ENCODE peak calls at places on chromosomes 4 and X, in five cellular contexts. One of them, this sample, is unnamed.

GRCh38 chr4:65798498-65799127 is 128.3 kb upstream of the EPHA5 start:
- DNase-seq in fibroblast of lung: no peak
- DNase-seq in PC-3: no peak
- DNase-seq in NB4: no peak
- DNase-seq in psoas muscle: no peak
- DNase-seq in this sample: no peak

GRCh38 chrX:154351183-154352011 is 23.0 kb downstream of the FLNA start:
- DNase-seq in fibroblast of lung: no peak
- DNase-seq in PC-3: no peak
- DNase-seq in NB4: no peak
- DNase-seq in psoas muscle: no peak
- DNase-seq in this sample: no peak

GRCh38 chr4:171203425-171203824 is 609.8 kb upstream of the GALNTL6 start:
- DNase-seq in fibroblast of lung: no peak
- DNase-seq in PC-3: peak; percentile 47
- DNase-seq in NB4: no peak
- DNase-seq in psoas muscle: no peak
- DNase-seq in this sample: no peak

GRCh38 chrX:2620576-2620975 is 70.5 kb upstream of the CD99 start:
- DNase-seq in fibroblast of lung: no peak
- DNase-seq in PC-3: no peak
- DNase-seq in NB4: no peak
- DNase-seq in psoas muscle: no peak
- DNase-seq in this sample: no peak

GRCh38 chr4:5051210-5051691 is at the start of gene STK32B:
- DNase-seq in fibroblast of lung: peak; percentile 60
- DNase-seq in PC-3: peak; percentile 65
- DNase-seq in NB4: peak; percentile 93
- DNase-seq in psoas muscle: peak; percentile 63
- DNase-seq in this sample: peak; percentile 40

GRCh38 chr4:5793514-5793913 is 82.5 kb downstream of the EVC start:
- DNase-seq in fibroblast of lung: no peak
- DNase-seq in PC-3: no peak
- DNase-seq in NB4: no peak
- DNase-seq in psoas muscle: no peak
- DNase-seq in this sample: no peak

GRCh38 chrX:72479324-72480274 is 93.0 kb downstream of the HDAC8 start:
- DNase-seq in fibroblast of lung: no peak
- DNase-seq in PC-3: peak; percentile 45
- DNase-seq in NB4: no peak
- DNase-seq in psoas muscle: no peak
- DNase-seq in this sample: no peak

GRCh38 chr4:180542445-180543100 is 1700.6 kb upstream of the TENM3 start:
- DNase-seq in fibroblast of lung: peak; percentile 97
- DNase-seq in PC-3: peak; percentile 67
- DNase-seq in NB4: no peak
- DNase-seq in psoas muscle: no peak
- DNase-seq in this sample: no peak

GRCh38 chr4:150943831-150944230 is 71.3 kb downstream of the LRBA start:
- DNase-seq in fibroblast of lung: no peak
- DNase-seq in PC-3: no peak
- DNase-seq in NB4: peak; percentile 4
- DNase-seq in psoas muscle: no peak
- DNase-seq in this sample: no peak

GRCh38 chrX:136710324-136710951 is 62.5 kb downstream of the CD40LG start:
- DNase-seq in fibroblast of lung: no peak
- DNase-seq in PC-3: peak; percentile 44
- DNase-seq in NB4: no peak
- DNase-seq in psoas muscle: no peak
- DNase-seq in this sample: no peak

GRCh38 chr4:47615385-47615784 is 130.3 kb downstream of the ATP10D start:
- DNase-seq in fibroblast of lung: peak; percentile 12
- DNase-seq in PC-3: no peak
- DNase-seq in NB4: no peak
- DNase-seq in psoas muscle: no peak
- DNase-seq in this sample: no peak

GRCh38 chr4:66433706-66434105 is 763.4 kb upstream of the EPHA5 start:
- DNase-seq in fibroblast of lung: no peak
- DNase-seq in PC-3: no peak
- DNase-seq in NB4: no peak
- DNase-seq in psoas muscle: no peak
- DNase-seq in this sample: no peak

GRCh38 chr4:61200195-61200990 is at the start of gene ADGRL3:
- DNase-seq in fibroblast of lung: peak; percentile 50
- DNase-seq in PC-3: no peak
- DNase-seq in NB4: no peak
- DNase-seq in psoas muscle: no peak
- DNase-seq in this sample: no peak
- H3K4me3 ChIP-seq in fibroblast of lung: peak within 1 kb of the TSS; percentile 82
- H3K4me3 ChIP-seq in PC-3: peak within 1 kb of the TSS; percentile 65
- H3K4me3 ChIP-seq in NB4: no peak within 1 kb of the TSS
- H3K4me3 ChIP-seq in psoas muscle: peak within 1 kb of the TSS; percentile 60
- H3K4me3 ChIP-seq in this sample: peak within 1 kb of the TSS; percentile 41

GRCh38 chrX:25558137-25558536 is 542.4 kb upstream of the ARX start:
- DNase-seq in fibroblast of lung: no peak
- DNase-seq in PC-3: no peak
- DNase-seq in NB4: no peak
- DNase-seq in psoas muscle: no peak
- DNase-seq in this sample: no peak

GRCh38 chrX:25561190-25561589 is 545.4 kb upstream of the ARX start:
- DNase-seq in fibroblast of lung: no peak
- DNase-seq in PC-3: no peak
- DNase-seq in NB4: no peak
- DNase-seq in psoas muscle: no peak
- DNase-seq in this sample: no peak

GRCh38 chrX:25555521-25555920 is 539.8 kb upstream of the ARX start:
- DNase-seq in fibroblast of lung: no peak
- DNase-seq in PC-3: no peak
- DNase-seq in NB4: no peak
- DNase-seq in psoas muscle: no peak
- DNase-seq in this sample: no peak
- TF ChIP-seq CTCF in fibroblast of lung: no peak
- TF ChIP-seq CTCF in PC-3: no peak
- TF ChIP-seq CTCF in NB4: no peak
- TF ChIP-seq CTCF in psoas muscle: no peak
- TF ChIP-seq CTCF in this sample: no peak

GRCh38 chrX:9278475-9279270 is 186.2 kb upstream of the TBL1X start:
- DNase-seq in fibroblast of lung: peak; percentile 30
- DNase-seq in PC-3: no peak
- DNase-seq in NB4: peak; percentile 6
- DNase-seq in psoas muscle: no peak
- DNase-seq in this sample: no peak
- H3K4me3 ChIP-seq in fibroblast of lung: peak overlapping the region; percentile 45
- H3K4me3 ChIP-seq in PC-3: no peak overlapping the region
- H3K4me3 ChIP-seq in NB4: no peak overlapping the region
- H3K4me3 ChIP-seq in psoas muscle: no peak overlapping the region
- H3K4me3 ChIP-seq in this sample: peak overlapping the region; percentile 10

GRCh38 chrX:53398216-53398615 is 24.2 kb downstream of the SMC1A start:
- DNase-seq in fibroblast of lung: no peak
- DNase-seq in PC-3: no peak
- DNase-seq in NB4: no peak
- DNase-seq in psoas muscle: no peak
- DNase-seq in this sample: no peak

GRCh38 chrX:53395605-53396298 is 26.7 kb downstream of the SMC1A start:
- DNase-seq in fibroblast of lung: no peak
- DNase-seq in PC-3: no peak
- DNase-seq in NB4: no peak
- DNase-seq in psoas muscle: no peak
- DNase-seq in this sample: no peak
- TF ChIP-seq CTCF in fibroblast of lung: no peak
- TF ChIP-seq CTCF in PC-3: peak; percentile 16
- TF ChIP-seq CTCF in NB4: no peak
- TF ChIP-seq CTCF in psoas muscle: no peak
- TF ChIP-seq CTCF in this sample: no peak

GRCh38 chr4:141352775-141353544 is 132.3 kb downstream of the ZNF330 start:
- DNase-seq in fibroblast of lung: peak; percentile 54
- DNase-seq in PC-3: peak; percentile 22
- DNase-seq in NB4: peak; percentile 71
- DNase-seq in psoas muscle: no peak
- DNase-seq in this sample: peak; percentile 55
- H3K4me3 ChIP-seq in fibroblast of lung: no peak overlapping the region
- H3K4me3 ChIP-seq in PC-3: no peak overlapping the region
- H3K4me3 ChIP-seq in NB4: no peak overlapping the region
- H3K4me3 ChIP-seq in psoas muscle: no peak overlapping the region
- H3K4me3 ChIP-seq in this sample: no peak overlapping the region